ENCODE peak calls at places on chromosome 17, in eight cellular contexts. X is iPS DF 6.9, E is GM23338, H is brain microvascular endothelial cell, Z is IMR-90, B is dorsolateral prefrontal cortex, Q is lung, M is hepatocyte. A is an unnamed sample.

GRCh38 chr17:80999224-81000088 is 7.8 kb downstream of the CHMP6 start:
- DNase-seq in M (no peak), E (no peak), H (no peak), X (no peak), Q (no peak), Z (no peak), B (no peak), A (peak)

GRCh38 chr17:36703860-36704266 is 102.5 kb downstream of the MRM1 start:
- DNase-seq in M (peak), B (no peak), Q (no peak), Z (peak), X (no peak), H (peak), E (peak), A (peak)

GRCh38 chr17:81336930-81337325 is 41.8 kb upstream of the SLC38A10 start:
- DNase-seq in Q (no peak), M (peak), H (no peak), B (no peak), X (no peak), Z (no peak), E (no peak), A (no peak)

GRCh38 chr17:42325026-42325425 is 36.7 kb downstream of the STAT5A start:
- DNase-seq in Z (peak), X (no peak), H (peak), E (no peak), M (peak), Q (no peak), B (no peak), A (no peak)

GRCh38 chr17:75652934-75653549 is 13.9 kb downstream of the RECQL5 start:
- DNase-seq in Q (no peak), B (no peak), M (peak), Z (peak), H (peak), X (no peak), E (peak), A (peak)

GRCh38 chr17:74356640-74357465 is 4.8 kb downstream of the BTBD17 start:
- DNase-seq in H (no peak), B (no peak), M (peak), E (peak), Z (no peak), Q (no peak), X (no peak), A (peak)

GRCh38 chr17:61619493-61619892 is 28.5 kb upstream of the NACA2 start:
- DNase-seq in X (no peak), H (no peak), E (peak), B (no peak), Z (no peak), M (no peak), Q (no peak), A (no peak)

GRCh38 chr17:20944014-20944905 is 98.6 kb downstream of the USP22 start:
- DNase-seq in Z (no peak), H (no peak), M (peak), X (peak), B (no peak), E (peak), Q (peak), A (peak)

GRCh38 chr17:77485089-77485833 is 344.5 kb downstream of the SEC14L1 start:
- DNase-seq in Q (no peak), X (no peak), H (no peak), E (no peak), B (no peak), M (no peak), Z (no peak), A (no peak)

GRCh38 chr17:76383645-76384221 is 676 bp upstream of the SPHK1 start:
- DNase-seq in E (peak), Z (peak), B (no peak), H (peak), Q (no peak), X (no peak), M (peak), A (peak)

GRCh38 chr17:43732961-43733360 is 25.6 kb downstream of the SOST start:
- DNase-seq in Q (no peak), M (no peak), Z (peak), X (no peak), E (peak), B (no peak), H (peak), A (no peak)

GRCh38 chr17:31536451-31536850 is 145.0 kb downstream of the RAB11FIP4 start:
- DNase-seq in E (no peak), H (no peak), Z (no peak), X (no peak), M (no peak), Q (no peak), B (no peak), A (no peak)

GRCh38 chr17:45895969-45896793 is 1.8 kb downstream of the MAPT start:
- DNase-seq in B (no peak), M (no peak), Q (no peak), X (no peak), H (no peak), E (peak), Z (no peak), A (peak)
- H3K4me3 ChIP-seq in B (peak), M (no peak), Q (no peak), X (no peak), H (no peak), E (peak), Z (no peak), A (peak)

GRCh38 chr17:78716292-78716691 is 65.8 kb downstream of the CYTH1 start:
- DNase-seq in M (no peak), B (no peak), E (no peak), H (no peak), Z (no peak), X (no peak), Q (no peak), A (no peak)
- H3K4me3 ChIP-seq in M (no peak), B (peak), E (no peak), H (no peak), Z (no peak), X (no peak), Q (no peak), A (no peak)

GRCh38 chr17:40538936-40539705 is 26.2 kb downstream of the CCR7 start:
- DNase-seq in Q (no peak), B (no peak), X (no peak), E (no peak), M (no peak), Z (no peak), H (no peak), A (no peak)

GRCh38 chr17:40541873-40542561 is 23.3 kb downstream of the CCR7 start:
- DNase-seq in E (no peak), H (no peak), Z (no peak), X (no peak), B (no peak), Q (no peak), M (no peak), A (no peak)

GRCh38 chr17:40541060-40541872 is 24.0 kb downstream of the CCR7 start:
- DNase-seq in E (no peak), Q (no peak), Z (no peak), H (no peak), B (no peak), X (no peak), M (peak), A (no peak)

GRCh38 chr17:40539711-40540411 is 25.4 kb downstream of the CCR7 start:
- DNase-seq in M (no peak), B (no peak), Z (no peak), E (no peak), Q (no peak), X (no peak), H (no peak), A (no peak)

GRCh38 chr17:40540448-40540847 is 24.8 kb downstream of the CCR7 start:
- DNase-seq in Q (no peak), Z (no peak), X (no peak), B (no peak), E (no peak), M (no peak), H (no peak), A (no peak)
- H3K4me3 ChIP-seq in Q (no peak), Z (no peak), X (no peak), B (no peak), E (no peak), M (no peak), H (no peak), A (no peak)

DNA sequence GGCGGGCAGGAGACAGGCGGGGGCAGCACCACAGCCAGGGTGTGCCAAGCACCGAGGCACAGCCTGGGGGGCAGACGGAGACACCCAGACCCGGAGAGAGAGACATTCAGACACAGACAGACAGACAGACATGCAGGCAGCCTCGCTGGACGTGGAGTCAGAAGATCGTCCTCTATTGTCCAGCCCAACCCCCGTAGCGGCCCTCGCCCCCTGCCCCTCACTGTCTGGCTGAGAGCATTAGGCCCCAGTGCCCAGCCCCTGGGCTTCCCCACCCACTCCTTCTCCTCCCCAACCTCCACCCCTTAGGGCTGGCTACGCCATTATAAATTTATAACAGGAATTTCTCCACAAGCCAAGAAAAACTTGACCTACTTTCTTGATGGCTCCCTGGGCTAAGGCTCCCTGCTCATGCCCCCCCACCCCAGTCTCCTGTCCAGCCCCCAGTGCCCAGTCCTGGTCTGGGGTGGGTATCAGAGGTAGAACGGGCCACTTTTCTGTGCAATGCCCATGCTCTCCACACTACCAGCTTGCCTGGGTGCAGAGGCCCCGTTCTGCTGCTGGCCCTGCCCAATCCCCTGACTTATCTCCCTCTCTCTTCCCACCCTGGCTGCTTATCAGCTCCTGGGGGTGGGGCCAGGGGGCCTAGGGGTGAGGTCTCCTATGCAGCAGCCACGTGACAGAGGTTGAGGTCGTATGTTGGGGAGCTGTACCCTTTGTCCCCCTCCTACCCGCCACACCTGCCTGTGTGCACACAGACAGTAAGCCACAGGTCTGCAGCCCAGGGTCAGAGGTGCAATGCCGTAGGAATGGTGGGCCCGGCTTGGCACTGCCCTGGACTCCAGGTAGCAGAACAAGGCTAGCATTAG is 9.9 kb downstream of the THRA start:
- DNase-seq in Q (no peak), Z (no peak), H (no peak), E (no peak), M (peak), B (no peak), X (no peak), A (peak)
- H3K4me3 ChIP-seq in Q (no peak), Z (no peak), H (no peak), E (no peak), M (no peak), B (peak), X (no peak), A (no peak)

GRCh38 chr17:48996696-48997102 is 486 bp upstream of the IGF2BP1 start:
- DNase-seq in E (no peak), B (no peak), Q (no peak), Z (no peak), X (no peak), H (no peak), M (peak), A (no peak)
- H3K4me3 ChIP-seq in E (peak), B (no peak), Q (no peak), Z (peak), X (peak), H (peak), M (peak), A (peak)

DNA sequence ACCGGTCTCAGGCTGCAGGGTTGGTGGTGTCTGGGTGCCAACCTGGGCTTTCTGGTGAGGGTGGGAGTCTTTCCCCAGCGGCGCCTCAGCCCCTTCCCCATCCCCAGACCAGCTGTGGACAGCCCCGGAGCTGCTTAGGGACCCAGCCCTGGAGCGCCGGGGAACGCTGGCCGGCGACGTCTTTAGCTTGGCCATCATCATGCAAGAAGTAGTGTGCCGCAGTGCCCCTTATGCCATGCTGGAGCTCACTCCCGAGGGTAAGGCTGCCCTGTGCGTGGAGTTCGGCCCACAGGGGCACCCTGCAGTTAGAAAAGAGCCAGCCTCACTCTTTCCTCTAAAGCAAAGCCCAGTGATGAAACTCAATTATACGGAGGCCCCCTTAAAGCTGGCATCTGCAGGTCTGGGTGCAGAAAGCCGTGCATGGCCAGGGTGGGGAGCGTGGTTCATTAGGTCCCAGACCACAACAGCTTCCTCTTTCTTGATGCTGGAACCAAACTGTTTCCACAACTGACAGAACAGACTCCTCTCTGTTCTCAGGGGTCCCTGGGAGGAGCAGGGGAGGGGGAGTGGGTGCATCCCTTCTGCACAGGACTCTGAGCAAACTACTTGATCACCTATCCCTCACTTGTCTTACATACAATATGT is 10.7 kb downstream of the GUCY2D start:
- DNase-seq in E (no peak), H (no peak), Z (no peak), M (no peak), Q (no peak), B (no peak), X (no peak), A (peak)
- H3K4me3 ChIP-seq in E (no peak), H (no peak), Z (no peak), M (no peak), Q (no peak), B (no peak), X (no peak), A (no peak)

A was measured in H7.